ENCODE peak calls at places on chromosomes 13 and 19, in four cellular contexts. C, Q, L and H are unnamed samples. For H3K9me3, the result is how much of the 10 kb centered on the place peaks cover.

GRCh38 chr13:25971499-25972145 is 80.2 kb downstream of the SHISA2 start:
- DNase-seq in C (no peak), Q (no peak), L (no peak), H (no peak)

GRCh38 chr13:110068176-110068473 is 238.8 kb downstream of the COL4A1 start:
- DNase-seq in C (no peak), Q (no peak), L (no peak), H (no peak)

GRCh38 chr19:7706662-7707454 is 4.9 kb upstream of the FCER2 start:
- DNase-seq in C (no peak), Q (no peak), L (no peak), H (no peak)

GRCh38 chr19:44694184-44694579 is 4.8 kb upstream of the CEACAM16 start:
- DNase-seq in C (no peak), Q (no peak), L (no peak), H (no peak)

GRCh38 chr13:44237276-44237767 is 136.3 kb upstream of the SERP2 start:
- DNase-seq in C (peak), Q (peak), L (no peak), H (no peak)

GRCh38 chr19:4368128-4368820 is 24.9 kb downstream of the MPND start:
- DNase-seq in C (no peak), Q (peak), L (no peak), H (no peak)

GRCh38 chr13:27775943-27776342 is 16.3 kb upstream of the GSX1 start:
- DNase-seq in C (no peak), Q (no peak), L (no peak), H (no peak)

GRCh38 chr19:21322528-21322927 is 6.7 kb downstream of the ZNF708 start:
- DNase-seq in C (no peak), Q (peak), L (no peak), H (no peak)

GRCh38 chr19:44776402-44777096 is 1.1 kb upstream of the CBLC start:
- DNase-seq in C (no peak), Q (no peak), L (peak), H (no peak)

GRCh38 chr13:99086149-99086868 is 108.4 kb upstream of the DOCK9 start:
- DNase-seq in C (peak), Q (peak), L (peak), H (peak)

GRCh38 chr13:31310781-31311180 is 111.0 kb downstream of the B3GLCT start:
- DNase-seq in C (no peak), Q (no peak), L (no peak), H (no peak)

GRCh38 chr13:78714717-78715116 is 55.8 kb upstream of the OBI1 start:
- DNase-seq in C (no peak), Q (no peak), L (no peak), H (no peak)

GRCh38 chr19:3132971-3133792 is 2.7 kb upstream of the GNA15 start:
- DNase-seq in C (no peak), Q (peak), L (no peak), H (peak)

GRCh38 chr13:106033634-106034033 is 501.8 kb downstream of the EFNB2 start:
- DNase-seq in C (no peak), Q (no peak), L (no peak), H (no peak)

GRCh38 chr13:26760835-26761582 is 423 bp upstream of the GPR12 start:
- DNase-seq in C (no peak), Q (no peak), L (no peak), H (no peak)

DNA sequence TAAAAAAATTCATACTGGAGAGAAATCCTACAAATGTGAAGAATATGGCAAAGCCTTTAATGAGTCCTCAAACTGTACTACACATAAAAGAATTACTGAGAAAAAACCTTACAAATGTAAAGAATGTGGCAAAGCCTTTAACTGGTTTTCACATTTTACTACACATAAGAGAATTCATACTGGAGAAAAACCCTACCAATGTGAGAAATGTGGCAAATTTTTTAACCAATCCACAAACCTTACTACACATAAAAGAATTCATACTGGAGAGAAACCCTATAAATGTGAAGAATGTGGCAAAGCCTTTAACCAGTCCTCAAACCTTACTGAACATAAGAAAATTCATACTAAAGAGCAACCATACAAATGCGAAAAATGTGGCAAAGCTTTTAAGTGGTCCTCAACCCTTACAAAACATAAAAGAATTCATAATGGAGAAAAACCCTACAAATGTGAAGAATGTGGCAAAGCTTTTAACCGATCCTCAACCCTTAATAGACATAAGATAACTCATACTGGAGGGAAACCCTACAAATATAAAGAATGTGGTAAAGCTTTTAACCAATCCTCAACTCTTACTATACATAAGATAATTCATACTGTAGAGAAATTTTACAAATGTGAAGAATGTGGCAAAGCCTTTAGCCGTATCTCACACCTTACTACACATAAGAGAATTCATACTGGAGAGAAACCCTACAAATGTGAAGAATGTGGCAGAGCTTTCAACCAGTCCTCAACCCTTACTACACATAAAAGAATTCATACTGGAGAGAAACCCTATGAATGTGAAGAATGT is 29.0 kb downstream of the ZNF730 start:
- DNase-seq in C (no peak), Q (no peak), L (no peak), H (no peak)
- H3K9me3 ChIP-seq in C (under half), Q (under half), L (half or more), H (under half)

GRCh38 chr19:36687214-36688056 is at the start of gene ZNF567:
- DNase-seq in C (peak), Q (peak), L (peak), H (peak)

GRCh38 chr19:36686365-36687213 is 823 bp upstream of the ZNF567 start:
- DNase-seq in C (no peak), Q (peak), L (no peak), H (no peak)

GRCh38 chr19:36685835-36686234 is 1.6 kb upstream of the ZNF567 start:
- DNase-seq in C (no peak), Q (no peak), L (no peak), H (no peak)

DNA sequence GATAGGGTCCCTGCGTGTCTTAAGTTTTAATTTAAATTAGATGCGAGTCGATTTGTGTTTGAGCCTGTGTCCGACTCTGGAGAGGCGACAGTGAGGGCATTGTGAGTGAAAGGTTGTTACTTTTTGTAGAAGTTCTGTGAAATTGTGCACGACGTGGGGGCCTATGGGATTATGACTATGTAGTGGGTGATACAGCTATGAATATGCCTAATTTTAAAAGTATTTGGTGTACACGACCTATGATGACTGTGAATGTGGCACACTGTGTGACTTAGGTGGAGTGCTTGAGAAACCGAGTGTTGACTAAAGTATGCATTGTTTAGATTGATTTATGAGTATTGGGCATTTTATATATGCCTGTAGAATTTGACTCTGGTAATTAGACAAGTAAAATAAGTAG is 646 bp downstream of the ZNF567 start:
- DNase-seq in C (no peak), Q (no peak), L (no peak), H (no peak)
- H3K9me3 ChIP-seq in C (under half), Q (under half), L (under half), H (under half)

DNA sequence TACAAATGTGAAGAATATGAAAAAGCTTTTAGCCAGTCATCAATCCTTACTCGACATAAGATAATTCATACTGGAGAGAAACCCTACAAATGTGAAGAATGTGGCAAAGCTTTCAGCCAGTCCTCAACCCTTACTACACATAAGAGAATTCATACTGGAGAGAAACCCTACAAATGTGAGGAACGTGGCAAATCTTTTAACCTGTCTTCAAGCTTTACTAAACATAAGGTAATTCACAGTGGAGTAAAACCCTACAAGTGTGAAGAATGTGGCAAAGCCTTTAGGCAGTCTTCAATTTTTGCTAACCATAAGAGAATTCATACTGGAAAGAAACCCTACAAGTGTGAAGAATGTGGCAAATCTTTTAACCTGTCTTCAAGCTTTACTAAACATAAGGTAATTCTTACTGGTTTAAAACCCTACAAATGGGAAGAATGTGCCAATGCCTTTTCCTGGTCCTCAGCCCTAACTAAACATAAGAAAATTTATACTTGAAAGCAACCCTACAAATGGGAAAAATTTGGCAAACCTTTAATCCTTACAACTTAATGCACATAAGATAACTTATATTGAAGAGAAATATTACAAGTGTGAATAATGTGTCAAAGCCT is 74.1 kb upstream of the ZNF681 start:
- DNase-seq in C (no peak), Q (no peak), L (no peak), H (no peak)
- H3K9me3 ChIP-seq in C (under half), Q (under half), L (half or more), H (under half)

DNA sequence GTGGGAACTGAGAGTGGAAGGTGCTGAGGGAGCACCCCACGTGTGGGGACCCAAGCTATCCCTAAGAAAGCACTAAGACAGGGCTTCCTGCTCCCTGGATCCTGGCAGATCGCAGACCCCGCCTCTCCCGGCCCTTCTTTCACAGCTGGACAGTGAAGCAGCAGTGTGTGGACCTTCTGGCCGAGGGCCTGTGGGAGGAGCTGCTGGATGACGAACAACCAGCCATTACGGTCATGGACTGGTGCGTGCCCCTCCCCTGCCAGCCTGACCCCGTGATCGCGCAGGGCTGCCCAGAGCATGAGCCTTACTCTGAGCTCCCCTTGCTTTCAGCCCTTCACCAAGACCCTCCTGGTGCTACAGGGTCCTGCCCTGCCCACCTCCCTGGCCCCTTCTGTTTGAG is 2.3 kb downstream of the NCCRP1 start:
- DNase-seq in C (no peak), Q (peak), L (peak), H (no peak)
- H3K9me3 ChIP-seq in C (under half), Q (under half), L (under half), H (under half)

DNA sequence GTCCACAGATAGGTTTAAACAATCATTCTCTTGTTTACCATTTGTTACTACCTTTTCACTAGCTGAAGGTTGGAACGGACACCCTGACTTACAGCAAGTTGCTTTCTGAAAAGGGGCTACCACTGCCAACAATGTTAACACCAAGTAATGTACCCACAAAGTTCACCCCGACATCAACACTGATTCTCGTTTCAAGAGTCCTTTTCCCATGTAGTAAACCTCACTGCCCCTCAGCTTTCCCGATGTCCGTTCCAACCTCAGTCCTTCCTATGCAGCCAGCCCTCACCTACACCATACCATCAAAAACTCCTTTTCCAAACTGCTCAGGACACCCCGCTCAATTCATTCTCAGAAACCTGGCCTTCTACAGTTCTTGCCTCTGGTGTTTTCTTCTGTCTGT is 29.0 kb downstream of the PEG3 start:
- DNase-seq in C (no peak), Q (no peak), L (no peak), H (no peak)
- H3K9me3 ChIP-seq in C (under half), Q (under half), L (under half), H (under half)

DNA sequence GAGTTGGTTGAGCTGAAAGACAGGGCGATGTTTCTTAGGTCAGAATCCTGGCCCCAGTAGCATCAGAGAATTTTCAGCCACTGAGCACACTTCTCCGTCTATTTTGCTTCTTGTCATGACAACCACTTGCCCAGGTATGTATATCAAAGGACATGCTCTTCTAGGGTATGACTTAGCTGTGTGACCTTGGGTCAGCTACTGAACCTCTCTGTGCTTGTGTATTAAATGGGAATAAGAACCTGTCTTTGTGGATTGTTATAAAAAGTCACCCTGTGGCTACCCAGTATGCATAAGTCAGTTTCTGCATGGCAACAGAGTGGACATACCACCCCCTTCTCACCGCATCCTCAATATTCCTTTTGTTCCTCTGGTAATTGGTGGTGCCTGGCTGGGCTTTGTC is 26.1 kb downstream of the MBD3L1 start:
- DNase-seq in C (no peak), Q (no peak), L (no peak), H (no peak)
- H3K9me3 ChIP-seq in C (under half), Q (under half), L (under half), H (under half)

DNA sequence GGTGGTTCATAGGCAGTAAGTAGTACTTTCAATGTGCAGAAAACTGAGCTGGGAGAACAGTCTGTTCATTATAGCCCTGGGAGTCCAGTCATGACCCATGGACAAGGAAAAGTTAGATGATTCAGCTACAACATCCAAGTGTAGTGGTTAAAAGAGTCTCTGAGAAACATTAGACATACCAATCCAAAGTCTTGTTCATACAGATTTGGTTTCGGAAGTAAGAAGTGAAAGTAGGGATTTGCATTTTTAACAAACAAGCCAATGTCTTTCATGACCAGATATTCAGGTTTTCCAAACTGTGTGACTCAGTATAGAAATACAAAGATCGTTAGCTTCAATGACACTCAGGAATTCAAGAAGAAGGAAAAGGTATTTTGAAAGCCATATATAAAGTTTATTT is 345.3 kb downstream of the SLITRK1 start:
- DNase-seq in C (no peak), Q (no peak), L (no peak), H (no peak)
- H3K9me3 ChIP-seq in C (under half), Q (under half), L (under half), H (under half)